ENCODE peak calls at places on chromosomes 12 and 14, in five cellular contexts. H, E, Y, F and Q are unnamed samples.

GRCh38 chr14:76647699-76648298 is 113.5 kb upstream of the VASH1 start:
- DNase-seq in H (peak; percentile 29), E (peak; percentile 37), Y (peak; percentile 66), F (peak; percentile 80), Q (peak; percentile 50)

GRCh38 chr12:106301611-106302321 is 767 bp upstream of the TCP11L2 start:
- DNase-seq in H (peak; percentile 36), E (peak; percentile 21), Y (peak; percentile 28), F (peak; percentile 78), Q (peak; percentile 78)

GRCh38 chr12:52308807-52309425 is 12.3 kb downstream of the KRT83 start:
- DNase-seq in H (no peak), E (no peak), Y (no peak), F (no peak), Q (no peak)

GRCh38 chr12:130880411-130880885 is 8.6 kb downstream of the RAN start:
- DNase-seq in H (no peak), E (no peak), Y (no peak), F (no peak), Q (no peak)

GRCh38 chr14:61569783-61570182 is 125.5 kb upstream of the HIF1A start:
- DNase-seq in H (peak; percentile 84), E (no peak), Y (peak; percentile 96), F (peak; percentile 75), Q (peak; percentile 79)

GRCh38 chr12:98939350-98939749 is 294.3 kb downstream of the APAF1 start:
- DNase-seq in H (peak; percentile 44), E (peak; percentile 31), Y (peak; percentile 48), F (peak; percentile 77), Q (peak; percentile 32)

GRCh38 chr12:112788205-112788604 is 3.3 kb upstream of the RPH3A start:
- DNase-seq in H (no peak), E (no peak), Y (no peak), F (no peak), Q (no peak)

GRCh38 chr14:88005978-88006851 is 1.3 kb downstream of the GPR65 start:
- DNase-seq in H (no peak), E (no peak), Y (peak; percentile 13), F (no peak), Q (no peak)

GRCh38 chr12:93824514-93825500 is 147.6 kb downstream of the CRADD start:
- DNase-seq in H (peak; percentile 44), E (no peak), Y (peak; percentile 36), F (peak; percentile 68), Q (no peak)

GRCh38 chr12:108802666-108803036 is 54.7 kb downstream of the SSH1 start:
- DNase-seq in H (no peak), E (no peak), Y (no peak), F (peak; percentile 57), Q (no peak)

GRCh38 chr14:74974364-74975058 is 19.1 kb upstream of the PGF start:
- DNase-seq in H (no peak), E (no peak), Y (no peak), F (peak; percentile 61), Q (no peak)

GRCh38 chr14:70871863-70872677 is 35.2 kb upstream of the PCNX1 start:
- DNase-seq in H (no peak), E (no peak), Y (no peak), F (no peak), Q (no peak)

GRCh38 chr14:100422556-100423420 is 99.6 kb downstream of the SLC25A47 start:
- DNase-seq in H (peak; percentile 32), E (no peak), Y (peak; percentile 69), F (peak; percentile 78), Q (no peak)

GRCh38 chr14:100786131-100786530 is 39.8 kb upstream of the MEG3 start:
- DNase-seq in H (no peak), E (no peak), Y (no peak), F (no peak), Q (no peak)

GRCh38 chr12:124928095-124928911 is 13.9 kb upstream of the UBC start:
- DNase-seq in H (peak; percentile 76), E (no peak), Y (peak; percentile 95), F (peak; percentile 91), Q (peak; percentile 82)

GRCh38 chr12:76622351-76622750 is 62.8 kb upstream of the OSBPL8 start:
- DNase-seq in H (no peak), E (no peak), Y (no peak), F (no peak), Q (no peak)

GRCh38 chr14:39576258-39576657 is 144.0 kb upstream of the FBXO33 start:
- DNase-seq in H (no peak), E (no peak), Y (no peak), F (no peak), Q (no peak)
- TF ChIP-seq CTCF in H (no peak), E (no peak), Y (peak; percentile 9), F (no peak), Q (no peak)

DNA sequence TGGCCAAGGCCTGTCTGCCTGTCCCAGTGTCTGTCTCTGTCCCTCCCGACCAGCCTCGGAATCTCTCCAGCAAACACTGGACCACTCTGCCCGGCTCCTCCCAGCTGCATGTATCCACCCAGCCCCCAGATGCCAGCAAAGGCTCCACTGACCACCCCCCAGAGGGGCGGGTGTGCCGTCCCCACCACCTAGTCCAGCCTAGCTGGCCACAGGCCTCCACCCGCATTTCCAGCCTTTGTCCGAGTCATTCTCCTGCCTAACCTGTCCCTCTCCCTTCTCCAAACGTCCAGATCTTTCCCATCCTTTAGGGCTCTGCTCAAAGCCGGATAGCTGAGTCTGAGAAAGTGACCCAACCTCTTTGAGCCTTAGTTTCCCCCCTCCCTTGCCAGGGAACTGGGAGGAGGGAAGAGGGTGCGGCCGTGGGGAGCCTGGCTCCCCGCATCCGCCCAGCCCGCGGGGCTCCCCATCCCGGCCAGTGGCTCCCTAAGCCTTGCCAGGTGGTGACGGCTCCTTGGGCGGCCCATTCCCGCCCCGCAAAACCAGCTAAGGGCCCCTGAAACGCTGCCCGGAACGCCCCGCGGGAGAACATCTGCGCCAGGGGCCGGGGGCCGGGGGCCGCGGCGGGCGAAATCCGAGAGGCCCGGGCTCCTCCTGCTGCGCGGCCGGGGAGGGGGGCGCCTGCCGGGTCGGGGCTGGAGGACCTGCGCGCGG is 34.6 kb upstream of the ANKRD9 start:
- DNase-seq in H (no peak), E (peak; percentile 29), Y (no peak), F (no peak), Q (no peak)
- H3K4me3 ChIP-seq in H (no peak overlapping the region), E (peak overlapping the region; percentile 69), Y (no peak overlapping the region), F (no peak overlapping the region), Q (no peak overlapping the region)

GRCh38 chr12:6979021-6979420 is 8.3 kb downstream of the EMG1 start:
- DNase-seq in H (no peak), E (no peak), Y (no peak), F (no peak), Q (no peak)

GRCh38 chr12:6978188-6978986 is 7.7 kb downstream of the EMG1 start:
- DNase-seq in H (no peak), E (no peak), Y (no peak), F (no peak), Q (no peak)

GRCh38 chr12:6980075-6980474 is 9.4 kb downstream of the EMG1 start:
- DNase-seq in H (no peak), E (no peak), Y (no peak), F (no peak), Q (no peak)

GRCh38 chr12:6980740-6981139 is 10.0 kb downstream of the EMG1 start:
- DNase-seq in H (no peak), E (no peak), Y (no peak), F (no peak), Q (no peak)

GRCh38 chr12:6979453-6979852 is 8.7 kb downstream of the EMG1 start:
- DNase-seq in H (no peak), E (no peak), Y (no peak), F (no peak), Q (no peak)
- TF ChIP-seq CTCF in H (no peak), E (no peak), Y (no peak), F (no peak), Q (no peak)

GRCh38 chr14:99244960-99245340 is 27.0 kb downstream of the BCL11B start:
- DNase-seq in H (no peak), E (no peak), Y (no peak), F (no peak), Q (no peak)
- H3K4me3 ChIP-seq in H (no peak overlapping the region), E (no peak overlapping the region), Y (no peak overlapping the region), F (no peak overlapping the region), Q (no peak overlapping the region)

GRCh38 chr12:70839544-70839943 is 81.0 kb downstream of the PTPRR start:
- DNase-seq in H (no peak), E (no peak), Y (no peak), F (no peak), Q (no peak)
- TF ChIP-seq CTCF in H (peak; percentile 9), E (no peak), Y (no peak), F (peak; percentile 17), Q (no peak)

GRCh38 chr14:22547309-22547947 is 41.6 kb downstream of the DAD1 start:
- DNase-seq in H (no peak), E (no peak), Y (no peak), F (no peak), Q (peak; percentile 48)
- H3K4me3 ChIP-seq in H (no peak overlapping the region), E (no peak overlapping the region), Y (no peak overlapping the region), F (no peak overlapping the region), Q (no peak overlapping the region)

DNA sequence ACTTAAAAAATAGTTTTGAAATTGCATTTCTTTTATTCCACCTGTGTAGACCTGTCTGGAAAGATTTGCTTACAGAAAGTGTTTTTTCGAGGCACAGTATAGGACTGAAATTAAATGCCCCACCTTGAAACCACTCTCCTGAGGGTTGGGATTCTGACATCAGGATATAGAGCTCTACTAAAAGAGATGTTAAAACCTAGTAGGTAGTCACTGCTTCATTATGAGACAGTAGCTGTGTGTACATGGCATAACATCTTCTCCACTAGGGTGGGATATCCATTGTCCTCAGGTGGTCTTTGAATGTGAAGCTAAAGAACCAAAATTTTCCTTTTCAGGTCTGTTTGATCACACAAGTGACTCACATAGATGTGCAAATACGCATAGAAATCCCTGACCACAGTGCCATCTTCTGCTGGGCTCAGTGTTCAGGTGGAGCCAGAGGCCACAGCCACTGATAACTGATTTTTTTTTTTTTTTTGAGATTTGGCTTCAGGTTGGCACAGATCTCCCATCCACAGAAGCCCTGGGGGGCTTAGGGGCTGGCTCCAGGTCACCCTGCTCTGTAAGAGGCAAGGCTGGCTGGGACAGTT is 125.6 kb downstream of the DAAM1 start:
- DNase-seq in H (no peak), E (no peak), Y (no peak), F (no peak), Q (no peak)
- TF ChIP-seq CTCF in H (no peak), E (no peak), Y (no peak), F (no peak), Q (no peak)

GRCh38 chr12:66931091-66931490 is 252.2 kb upstream of the GRIP1 start:
- DNase-seq in H (no peak), E (no peak), Y (no peak), F (no peak), Q (no peak)

GRCh38 chr12:66932126-66932525 is 253.2 kb upstream of the GRIP1 start:
- DNase-seq in H (no peak), E (no peak), Y (no peak), F (no peak), Q (no peak)

GRCh38 chr12:66929121-66929520 is 250.2 kb upstream of the GRIP1 start:
- DNase-seq in H (no peak), E (no peak), Y (no peak), F (no peak), Q (no peak)

DNA sequence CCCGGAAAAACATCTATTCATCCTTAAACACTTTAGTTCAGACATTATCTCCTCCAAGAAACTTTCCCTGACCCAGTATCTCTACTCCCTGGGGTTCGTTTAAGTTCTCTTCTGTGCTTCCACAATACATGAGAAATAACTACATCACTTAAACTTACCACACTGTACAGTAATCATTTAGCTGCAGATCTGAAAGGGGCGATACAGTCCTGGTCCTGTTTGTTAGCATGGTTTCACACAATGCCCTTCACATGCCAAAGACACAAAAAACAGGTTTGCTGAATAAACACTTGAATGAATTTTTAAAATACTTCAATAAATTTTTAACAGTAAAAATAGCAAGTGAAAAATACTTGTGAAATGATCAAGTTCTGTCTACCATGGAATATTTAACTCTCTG is 255.4 kb upstream of the GRIP1 start:
- DNase-seq in H (no peak), E (no peak), Y (no peak), F (no peak), Q (no peak)
- H3K4me3 ChIP-seq in H (no peak overlapping the region), E (no peak overlapping the region), Y (no peak overlapping the region), F (no peak overlapping the region), Q (no peak overlapping the region)